ENCODE peak calls at places on chromosomes 12 and 14, in ten cellular contexts. One of them, this sample, is unnamed. For H3K4me1 and H3K36me3, the result is how much of the 10 kb centered on the place peaks cover.

GRCh38 chr12:112422531-112422930 is 3.8 kb downstream of the PTPN11 start:
- DNase-seq in endothelial cell of umbilical vein: no peak
- DNase-seq in vagina: no peak
- DNase-seq in K562: no peak
- DNase-seq in suprapubic skin: peak
- DNase-seq in upper lobe of left lung: no peak
- DNase-seq in HepG2: no peak
- DNase-seq in transverse colon: no peak
- DNase-seq in tibial nerve: peak
- DNase-seq in uterus: no peak
- DNase-seq in this sample: no peak

GRCh38 chr12:27711312-27711682 is 665 bp downstream of the MRPS35 start:
- DNase-seq in vagina: no peak
- DNase-seq in uterus: no peak
- DNase-seq in tibial nerve: no peak
- DNase-seq in suprapubic skin: no peak
- DNase-seq in K562: peak
- DNase-seq in HepG2: no peak
- DNase-seq in endothelial cell of umbilical vein: no peak
- DNase-seq in upper lobe of left lung: no peak
- DNase-seq in transverse colon: no peak
- DNase-seq in this sample: no peak

GRCh38 chr12:39764944-39765560 is 145.4 kb upstream of the ABCD2 start:
- DNase-seq in uterus: no peak
- DNase-seq in endothelial cell of umbilical vein: peak
- DNase-seq in upper lobe of left lung: no peak
- DNase-seq in tibial nerve: no peak
- DNase-seq in vagina: no peak
- DNase-seq in transverse colon: no peak
- DNase-seq in suprapubic skin: no peak
- DNase-seq in HepG2: peak
- DNase-seq in K562: peak
- DNase-seq in this sample: no peak

GRCh38 chr14:104373855-104374717 is 205.5 kb upstream of the C14orf180 start:
- DNase-seq in endothelial cell of umbilical vein: no peak
- DNase-seq in transverse colon: no peak
- DNase-seq in tibial nerve: no peak
- DNase-seq in vagina: no peak
- DNase-seq in upper lobe of left lung: no peak
- DNase-seq in suprapubic skin: no peak
- DNase-seq in K562: no peak
- DNase-seq in HepG2: no peak
- DNase-seq in uterus: no peak
- DNase-seq in this sample: no peak

GRCh38 chr14:32559048-32559447 is 229.9 kb downstream of the AKAP6 start:
- DNase-seq in tibial nerve: no peak
- DNase-seq in HepG2: no peak
- DNase-seq in vagina: no peak
- DNase-seq in uterus: no peak
- DNase-seq in upper lobe of left lung: no peak
- DNase-seq in suprapubic skin: no peak
- DNase-seq in K562: no peak
- DNase-seq in transverse colon: no peak
- DNase-seq in endothelial cell of umbilical vein: no peak
- DNase-seq in this sample: no peak

GRCh38 chr14:74945852-74946658 is 9.3 kb downstream of the PGF start:
- DNase-seq in vagina: no peak
- DNase-seq in suprapubic skin: no peak
- DNase-seq in uterus: peak
- DNase-seq in upper lobe of left lung: peak
- DNase-seq in tibial nerve: peak
- DNase-seq in endothelial cell of umbilical vein: peak
- DNase-seq in transverse colon: peak
- DNase-seq in K562: peak
- DNase-seq in HepG2: peak
- DNase-seq in this sample: peak

GRCh38 chr12:130959632-130960031 is 5.9 kb downstream of the ADGRD1 start:
- DNase-seq in upper lobe of left lung: no peak
- DNase-seq in suprapubic skin: no peak
- DNase-seq in endothelial cell of umbilical vein: no peak
- DNase-seq in K562: no peak
- DNase-seq in vagina: peak
- DNase-seq in transverse colon: no peak
- DNase-seq in HepG2: no peak
- DNase-seq in tibial nerve: no peak
- DNase-seq in uterus: no peak
- DNase-seq in this sample: no peak

GRCh38 chr14:77458249-77458950 is 507 bp downstream of the AHSA1 start:
- DNase-seq in suprapubic skin: no peak
- DNase-seq in tibial nerve: peak
- DNase-seq in endothelial cell of umbilical vein: no peak
- DNase-seq in uterus: no peak
- DNase-seq in vagina: no peak
- DNase-seq in upper lobe of left lung: peak
- DNase-seq in HepG2: peak
- DNase-seq in transverse colon: peak
- DNase-seq in K562: peak
- DNase-seq in this sample: peak

GRCh38 chr12:74317078-74317581 is 220.5 kb upstream of the ATXN7L3B start:
- DNase-seq in tibial nerve: peak
- DNase-seq in K562: peak
- DNase-seq in suprapubic skin: no peak
- DNase-seq in HepG2: no peak
- DNase-seq in transverse colon: no peak
- DNase-seq in vagina: no peak
- DNase-seq in uterus: peak
- DNase-seq in upper lobe of left lung: no peak
- DNase-seq in endothelial cell of umbilical vein: peak
- DNase-seq in this sample: peak

GRCh38 chr12:129009833-129010232 is 156.6 kb downstream of the GLT1D1 start:
- DNase-seq in endothelial cell of umbilical vein: no peak
- DNase-seq in transverse colon: no peak
- DNase-seq in tibial nerve: no peak
- DNase-seq in suprapubic skin: no peak
- DNase-seq in K562: no peak
- DNase-seq in vagina: no peak
- DNase-seq in uterus: no peak
- DNase-seq in HepG2: no peak
- DNase-seq in upper lobe of left lung: no peak
- DNase-seq in this sample: peak

GRCh38 chr14:105072381-105072861 is 7.2 kb upstream of the GPR132 start:
- DNase-seq in vagina: no peak
- DNase-seq in HepG2: no peak
- DNase-seq in endothelial cell of umbilical vein: no peak
- DNase-seq in K562: no peak
- DNase-seq in upper lobe of left lung: no peak
- DNase-seq in transverse colon: no peak
- DNase-seq in tibial nerve: no peak
- DNase-seq in suprapubic skin: no peak
- DNase-seq in uterus: no peak
- DNase-seq in this sample: no peak

GRCh38 chr12:8687846-8688601 is 9.8 kb upstream of the RIMKLB start:
- DNase-seq in suprapubic skin: no peak
- DNase-seq in uterus: peak
- DNase-seq in tibial nerve: peak
- DNase-seq in vagina: no peak
- DNase-seq in endothelial cell of umbilical vein: peak
- DNase-seq in transverse colon: peak
- DNase-seq in upper lobe of left lung: peak
- DNase-seq in HepG2: no peak
- DNase-seq in K562: no peak
- DNase-seq in this sample: peak

GRCh38 chr14:54135804-54136280 is 179.2 kb upstream of the BMP4 start:
- DNase-seq in uterus: no peak
- DNase-seq in upper lobe of left lung: no peak
- DNase-seq in vagina: no peak
- DNase-seq in suprapubic skin: no peak
- DNase-seq in transverse colon: no peak
- DNase-seq in tibial nerve: no peak
- DNase-seq in HepG2: peak
- DNase-seq in endothelial cell of umbilical vein: no peak
- DNase-seq in K562: no peak
- DNase-seq in this sample: no peak

GRCh38 chr14:95261616-95262510 is 57.8 kb downstream of the CLMN start:
- DNase-seq in K562: no peak
- DNase-seq in suprapubic skin: peak
- DNase-seq in vagina: no peak
- DNase-seq in tibial nerve: no peak
- DNase-seq in upper lobe of left lung: no peak
- DNase-seq in uterus: no peak
- DNase-seq in HepG2: no peak
- DNase-seq in transverse colon: no peak
- DNase-seq in endothelial cell of umbilical vein: no peak
- DNase-seq in this sample: peak
- H3K4me1 ChIP-seq in K562: under half
- H3K4me1 ChIP-seq in suprapubic skin: under half
- H3K4me1 ChIP-seq in vagina: under half
- H3K4me1 ChIP-seq in tibial nerve: under half
- H3K4me1 ChIP-seq in upper lobe of left lung: under half
- H3K4me1 ChIP-seq in uterus: under half
- H3K4me1 ChIP-seq in HepG2: under half
- H3K4me1 ChIP-seq in transverse colon: under half
- H3K4me1 ChIP-seq in endothelial cell of umbilical vein: under half
- H3K4me1 ChIP-seq in this sample: half or more

GRCh38 chr14:34766611-34767010 is 52.2 kb upstream of the CFL2 start:
- DNase-seq in transverse colon: no peak
- DNase-seq in uterus: no peak
- DNase-seq in K562: no peak
- DNase-seq in suprapubic skin: no peak
- DNase-seq in vagina: no peak
- DNase-seq in HepG2: no peak
- DNase-seq in endothelial cell of umbilical vein: no peak
- DNase-seq in tibial nerve: no peak
- DNase-seq in upper lobe of left lung: no peak
- DNase-seq in this sample: no peak

GRCh38 chr14:34770901-34771300 is 56.5 kb upstream of the CFL2 start:
- DNase-seq in HepG2: no peak
- DNase-seq in transverse colon: no peak
- DNase-seq in K562: no peak
- DNase-seq in vagina: no peak
- DNase-seq in tibial nerve: no peak
- DNase-seq in upper lobe of left lung: no peak
- DNase-seq in suprapubic skin: no peak
- DNase-seq in uterus: no peak
- DNase-seq in endothelial cell of umbilical vein: no peak
- DNase-seq in this sample: no peak

DNA sequence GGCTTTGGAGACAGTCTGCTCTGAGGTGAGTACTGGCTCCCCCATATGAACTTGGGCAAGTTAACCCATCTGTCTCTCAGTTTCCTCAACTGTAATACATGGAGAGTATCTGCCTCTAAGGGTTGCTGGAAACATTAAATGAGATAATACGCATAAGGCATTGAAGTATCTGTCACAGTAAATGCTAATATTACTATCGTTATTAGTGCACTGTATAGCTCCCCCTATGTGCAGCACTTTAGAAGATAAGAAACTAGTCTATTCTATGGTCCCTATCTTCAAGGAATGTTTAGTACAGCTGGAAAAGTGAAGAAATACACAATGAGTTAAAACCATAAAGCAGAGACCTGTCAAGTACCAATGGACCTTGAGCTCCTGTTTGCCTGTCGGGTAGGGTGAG is 51.7 kb upstream of the CFL2 start:
- DNase-seq in tibial nerve: no peak
- DNase-seq in transverse colon: no peak
- DNase-seq in HepG2: no peak
- DNase-seq in upper lobe of left lung: no peak
- DNase-seq in endothelial cell of umbilical vein: no peak
- DNase-seq in suprapubic skin: no peak
- DNase-seq in uterus: no peak
- DNase-seq in K562: no peak
- DNase-seq in vagina: no peak
- DNase-seq in this sample: no peak
- H3K36me3 ChIP-seq in tibial nerve: under half
- H3K36me3 ChIP-seq in transverse colon: under half
- H3K36me3 ChIP-seq in HepG2: under half
- H3K36me3 ChIP-seq in upper lobe of left lung: under half
- H3K36me3 ChIP-seq in endothelial cell of umbilical vein: under half
- H3K36me3 ChIP-seq in suprapubic skin: half or more
- H3K36me3 ChIP-seq in uterus: under half
- H3K36me3 ChIP-seq in K562: half or more
- H3K36me3 ChIP-seq in vagina: under half
- H3K36me3 ChIP-seq in this sample: under half

GRCh38 chr12:6851153-6851920 is at the start of gene CDCA3:
- DNase-seq in upper lobe of left lung: peak
- DNase-seq in vagina: peak
- DNase-seq in transverse colon: peak
- DNase-seq in endothelial cell of umbilical vein: peak
- DNase-seq in K562: peak
- DNase-seq in tibial nerve: peak
- DNase-seq in HepG2: peak
- DNase-seq in suprapubic skin: peak
- DNase-seq in uterus: peak
- DNase-seq in this sample: peak

GRCh38 chr12:6853626-6854025 is 1.7 kb downstream of the USP5 start:
- DNase-seq in suprapubic skin: no peak
- DNase-seq in vagina: no peak
- DNase-seq in upper lobe of left lung: no peak
- DNase-seq in K562: no peak
- DNase-seq in tibial nerve: no peak
- DNase-seq in uterus: no peak
- DNase-seq in HepG2: no peak
- DNase-seq in transverse colon: no peak
- DNase-seq in endothelial cell of umbilical vein: no peak
- DNase-seq in this sample: no peak

GRCh38 chr12:6852651-6853354 is 853 bp downstream of the USP5 start:
- DNase-seq in suprapubic skin: no peak
- DNase-seq in tibial nerve: no peak
- DNase-seq in vagina: no peak
- DNase-seq in transverse colon: peak
- DNase-seq in endothelial cell of umbilical vein: peak
- DNase-seq in upper lobe of left lung: no peak
- DNase-seq in HepG2: peak
- DNase-seq in uterus: no peak
- DNase-seq in K562: peak
- DNase-seq in this sample: peak

GRCh38 chr12:6850796-6851152 is 312 bp downstream of the CDCA3 start:
- DNase-seq in suprapubic skin: no peak
- DNase-seq in upper lobe of left lung: no peak
- DNase-seq in vagina: no peak
- DNase-seq in endothelial cell of umbilical vein: no peak
- DNase-seq in tibial nerve: no peak
- DNase-seq in HepG2: peak
- DNase-seq in K562: peak
- DNase-seq in transverse colon: no peak
- DNase-seq in uterus: no peak
- DNase-seq in this sample: no peak

GRCh38 chr12:6851921-6852650 is at the start of gene USP5:
- DNase-seq in upper lobe of left lung: peak
- DNase-seq in tibial nerve: peak
- DNase-seq in HepG2: peak
- DNase-seq in endothelial cell of umbilical vein: peak
- DNase-seq in vagina: peak
- DNase-seq in uterus: peak
- DNase-seq in K562: peak
- DNase-seq in transverse colon: peak
- DNase-seq in suprapubic skin: peak
- DNase-seq in this sample: peak
- TF ChIP-seq POLR2A in upper lobe of left lung: no peak
- TF ChIP-seq POLR2A in tibial nerve: peak
- TF ChIP-seq POLR2A in HepG2: peak
- TF ChIP-seq POLR2A in endothelial cell of umbilical vein: peak
- TF ChIP-seq POLR2A in vagina: no peak
- TF ChIP-seq POLR2A in uterus: peak
- TF ChIP-seq POLR2A in K562: peak
- TF ChIP-seq POLR2A in transverse colon: no peak
- TF ChIP-seq POLR2A in suprapubic skin: no peak
- TF ChIP-seq POLR2A in this sample: no peak

GRCh38 chr12:104479141-104479662 is 22.5 kb downstream of the CHST11 start:
- DNase-seq in tibial nerve: no peak
- DNase-seq in K562: no peak
- DNase-seq in suprapubic skin: no peak
- DNase-seq in HepG2: no peak
- DNase-seq in transverse colon: no peak
- DNase-seq in vagina: no peak
- DNase-seq in endothelial cell of umbilical vein: no peak
- DNase-seq in uterus: no peak
- DNase-seq in upper lobe of left lung: no peak
- DNase-seq in this sample: no peak
- H3K4me1 ChIP-seq in tibial nerve: under half
- H3K4me1 ChIP-seq in K562: under half
- H3K4me1 ChIP-seq in suprapubic skin: under half
- H3K4me1 ChIP-seq in HepG2: under half
- H3K4me1 ChIP-seq in transverse colon: under half
- H3K4me1 ChIP-seq in vagina: under half
- H3K4me1 ChIP-seq in endothelial cell of umbilical vein: under half
- H3K4me1 ChIP-seq in uterus: under half
- H3K4me1 ChIP-seq in upper lobe of left lung: under half
- H3K4me1 ChIP-seq in this sample: under half